ENCODE peak calls at places on chromosomes 4 and X, in nine cellular contexts. U is right lobe of liver, E is body of pancreas, C is K562, R is Peyer's patch, I is hepatocyte, G is Caco-2, F is thoracic aorta, Z is lower lobe of right lung. B is an unnamed sample. For H3K36me3, the result is how much of the 10 kb centered on the place peaks cover.

GRCh38 chrX:100931218-100931924 is 2.7 kb upstream of the XKRX start:
- DNase-seq in C (no peak), I (no peak), R (no peak), E (no peak), Z (no peak), F (no peak), G (no peak), U (no peak), B (no peak)

GRCh38 chrX:42704454-42704853 is 73.5 kb downstream of the PPP1R2C start:
- DNase-seq in E (no peak), Z (no peak), F (no peak), U (no peak), C (no peak), I (no peak), R (no peak), G (no peak), B (no peak)

GRCh38 chrX:17805120-17805519 is 56.0 kb downstream of the RAI2 start:
- DNase-seq in C (peak), Z (no peak), I (no peak), R (no peak), F (no peak), E (no peak), G (peak), U (no peak), B (no peak)

GRCh38 chrX:19836337-19836736 is 51.1 kb downstream of the SH3KBP1 start:
- DNase-seq in G (no peak), Z (no peak), R (no peak), I (no peak), E (no peak), C (no peak), U (no peak), F (no peak), B (no peak)

GRCh38 chr4:189146994-189147929 is 793.4 kb upstream of the FRG1 start:
- DNase-seq in G (no peak), U (peak), E (no peak), R (no peak), C (no peak), Z (no peak), F (no peak), I (no peak), B (no peak)

GRCh38 chr4:141028024-141028529 is 105.2 kb downstream of the RNF150 start:
- DNase-seq in R (no peak), E (no peak), Z (no peak), G (no peak), U (no peak), F (no peak), C (no peak), I (no peak), B (no peak)

GRCh38 chr4:26916195-26916594 is 55.6 kb downstream of the STIM2 start:
- DNase-seq in R (no peak), E (no peak), C (no peak), F (no peak), U (no peak), Z (no peak), I (no peak), G (no peak), B (no peak)

GRCh38 chr4:40327340-40327739 is 7.8 kb upstream of the CHRNA9 start:
- DNase-seq in R (no peak), I (no peak), U (no peak), Z (no peak), G (no peak), F (no peak), C (no peak), E (peak), B (no peak)

GRCh38 chr4:111652206-111652605 is 493.0 kb upstream of the FAM241A start:
- DNase-seq in C (no peak), Z (no peak), G (no peak), U (no peak), E (no peak), F (no peak), I (no peak), R (no peak), B (no peak)

GRCh38 chr4:123415977-123416376 is 19.4 kb downstream of the SPRY1 start:
- DNase-seq in Z (no peak), E (no peak), I (no peak), U (no peak), G (no peak), C (no peak), F (no peak), R (no peak), B (no peak)

GRCh38 chr4:57095245-57095644 is 14.9 kb downstream of the IGFBP7 start:
- DNase-seq in U (no peak), E (no peak), G (no peak), I (no peak), Z (no peak), R (no peak), F (no peak), C (no peak), B (no peak)

GRCh38 chr4:117400039-117400835 is 314.9 kb upstream of the TRAM1L1 start:
- DNase-seq in Z (no peak), U (no peak), G (no peak), R (no peak), C (no peak), I (no peak), E (no peak), F (no peak), B (no peak)

GRCh38 chrX:39688576-39689373 is 409.0 kb downstream of the BCOR start:
- DNase-seq in I (peak), R (peak), C (peak), U (peak), E (peak), G (peak), F (no peak), Z (peak), B (peak)

GRCh38 chr4:152106113-152106763 is 345.4 kb upstream of the GATB start:
- DNase-seq in C (no peak), U (no peak), I (peak), G (peak), E (peak), Z (peak), F (peak), R (no peak), B (peak)

GRCh38 chr4:336099-336892 is 1.3 kb upstream of the ZNF141 start:
- DNase-seq in C (no peak), E (peak), I (peak), R (peak), F (no peak), G (peak), U (peak), Z (peak), B (peak)

GRCh38 chrX:71102292-71102691 is 4.2 kb downstream of the CXorf65 start:
- DNase-seq in G (no peak), U (no peak), C (no peak), I (no peak), R (no peak), E (no peak), Z (no peak), F (no peak), B (no peak)

GRCh38 chrX:71664889-71665491 is 2.4 kb upstream of the LOC101059915 start:
- DNase-seq in Z (no peak), E (no peak), G (no peak), U (no peak), R (no peak), F (no peak), I (no peak), C (no peak), B (no peak)

GRCh38 chr4:159142254-159142653 is 39.4 kb downstream of the RAPGEF2 start:
- DNase-seq in U (no peak), F (no peak), C (no peak), I (no peak), E (peak), R (no peak), Z (no peak), G (no peak), B (no peak)

GRCh38 chrX:45515262-45516215 is 314.9 kb upstream of the DIPK2B start:
- DNase-seq in F (peak), R (no peak), G (peak), U (peak), E (peak), Z (peak), C (no peak), I (peak), B (peak)

GRCh38 chr4:3361406-3361805 is 68.6 kb downstream of the RGS12 start:
- DNase-seq in E (no peak), Z (no peak), C (no peak), R (no peak), G (no peak), U (no peak), F (no peak), I (no peak), B (peak)

GRCh38 chr4:158535130-158535614 is 13.5 kb downstream of the RXFP1 start:
- DNase-seq in I (peak), C (no peak), R (no peak), G (no peak), U (no peak), Z (no peak), E (no peak), F (no peak), B (no peak)

GRCh38 chrX:153448556-153449280 is 2.9 kb upstream of the TREX2 start:
- DNase-seq in U (no peak), F (no peak), G (no peak), R (no peak), I (no peak), C (no peak), Z (no peak), E (no peak), B (peak)

GRCh38 chrX:134948333-134949241 is 42.2 kb upstream of the SMIM10 start:
- DNase-seq in Z (no peak), I (peak), R (no peak), F (no peak), G (peak), C (no peak), U (no peak), E (no peak), B (no peak)

GRCh38 chr4:739569-739968 is 33.9 kb downstream of the PCGF3 start:
- DNase-seq in Z (no peak), U (no peak), F (no peak), R (no peak), G (no peak), C (no peak), E (no peak), I (no peak), B (no peak)

GRCh38 chr4:6293661-6294060 is 24.0 kb downstream of the WFS1 start:
- DNase-seq in C (no peak), I (no peak), F (no peak), R (no peak), U (no peak), Z (no peak), E (no peak), G (no peak), B (no peak)

GRCh38 chr4:6294705-6295421 is 25.2 kb downstream of the WFS1 start:
- DNase-seq in I (no peak), U (no peak), F (no peak), Z (no peak), E (no peak), G (no peak), C (no peak), R (no peak), B (no peak)

GRCh38 chr4:6297266-6297815 is 27.7 kb downstream of the WFS1 start:
- DNase-seq in E (no peak), G (no peak), F (no peak), R (no peak), I (no peak), C (no peak), Z (no peak), U (no peak), B (no peak)

GRCh38 chr4:6296026-6296425 is 26.4 kb downstream of the WFS1 start:
- DNase-seq in G (no peak), R (no peak), I (no peak), E (no peak), C (no peak), F (no peak), Z (no peak), U (no peak), B (peak)

DNA sequence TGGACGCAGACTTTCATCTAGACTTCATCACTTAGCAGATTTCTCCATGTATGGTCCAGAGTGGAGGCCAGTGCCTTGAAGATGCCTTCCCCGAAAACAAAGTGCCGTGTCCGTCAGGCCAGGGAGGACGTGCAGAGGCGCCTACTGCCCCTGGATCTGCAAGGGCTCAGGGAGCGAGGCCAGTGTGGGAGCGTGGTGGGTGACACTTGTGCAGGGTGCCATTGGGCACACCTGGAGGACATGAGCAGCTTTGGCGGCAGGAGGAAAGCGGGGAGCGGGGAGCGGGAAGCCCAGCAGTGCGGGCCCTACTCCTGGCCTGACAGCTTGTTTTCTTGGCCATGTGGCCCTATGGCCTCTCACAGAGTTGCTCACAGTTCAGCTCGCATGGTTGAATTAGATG is 25.8 kb downstream of the WFS1 start:
- DNase-seq in E (no peak), I (no peak), F (no peak), G (no peak), U (no peak), C (no peak), R (no peak), Z (no peak), B (no peak)
- H3K36me3 ChIP-seq in E (under half), I (under half), F (half or more), G (under half), U (under half), C (under half), R (under half), Z (half or more), B (under half)

DNA sequence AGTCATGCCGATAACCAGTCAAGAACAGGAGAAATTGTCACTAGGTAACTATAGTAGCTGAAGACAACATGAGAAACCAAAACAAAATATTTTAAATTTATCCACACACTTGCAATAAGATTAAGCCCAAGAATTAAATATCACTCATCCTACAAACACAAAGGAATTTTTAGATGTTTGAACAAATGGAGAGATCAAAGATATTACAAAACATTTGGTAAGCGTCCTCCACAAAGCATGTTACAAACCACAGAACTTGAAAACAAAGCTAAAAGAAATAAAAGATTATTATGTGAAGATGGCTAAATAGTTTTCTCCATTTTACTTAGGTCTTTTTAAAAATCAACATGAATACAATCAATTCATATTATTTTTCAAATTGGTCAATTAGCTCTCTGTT is 631.9 kb upstream of the INTU start:
- DNase-seq in E (no peak), I (no peak), U (no peak), R (no peak), Z (no peak), F (no peak), C (no peak), G (no peak), B (no peak)
- TF ChIP-seq CTCF in E (no peak), I (no peak), U (no peak), R (no peak), Z (no peak), F (no peak), C (no peak), G (no peak), B (no peak)

DNA sequence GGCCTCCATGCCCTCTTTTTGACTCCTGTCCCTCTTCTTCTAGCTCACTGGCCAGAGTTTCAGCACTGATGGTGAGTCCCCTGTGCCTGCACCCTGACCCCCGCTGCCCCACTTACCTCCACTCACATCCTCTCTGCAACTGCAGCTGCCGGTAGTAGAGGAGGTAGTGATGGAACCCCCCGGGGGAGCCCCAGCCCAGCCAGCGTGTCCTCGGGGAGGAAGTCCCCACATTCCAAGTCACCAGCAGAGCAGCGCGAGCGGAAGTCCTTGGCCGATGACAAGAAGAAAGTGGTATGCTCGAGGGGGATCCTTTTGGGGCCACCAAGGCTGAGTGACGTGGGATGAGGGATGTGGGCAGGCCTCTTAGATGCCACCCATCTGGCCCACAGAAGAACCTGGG is 5.8 kb downstream of the ARAF start:
- DNase-seq in C (no peak), G (no peak), E (no peak), U (no peak), I (no peak), F (no peak), R (no peak), Z (no peak), B (no peak)
- H3K36me3 ChIP-seq in C (half or more), G (under half), E (under half), U (under half), I (under half), F (under half), R (under half), Z (half or more), B (under half)

GRCh38 chrX:48831136-48831908 is 4.1 kb downstream of the PCSK1N start:
- DNase-seq in R (no peak), F (no peak), E (no peak), C (no peak), U (no peak), Z (no peak), G (no peak), I (no peak), B (no peak)
- TF ChIP-seq CTCF in R (no peak), F (no peak), E (no peak), C (no peak), U (no peak), Z (no peak), G (no peak), I (no peak), B (no peak)

DNA sequence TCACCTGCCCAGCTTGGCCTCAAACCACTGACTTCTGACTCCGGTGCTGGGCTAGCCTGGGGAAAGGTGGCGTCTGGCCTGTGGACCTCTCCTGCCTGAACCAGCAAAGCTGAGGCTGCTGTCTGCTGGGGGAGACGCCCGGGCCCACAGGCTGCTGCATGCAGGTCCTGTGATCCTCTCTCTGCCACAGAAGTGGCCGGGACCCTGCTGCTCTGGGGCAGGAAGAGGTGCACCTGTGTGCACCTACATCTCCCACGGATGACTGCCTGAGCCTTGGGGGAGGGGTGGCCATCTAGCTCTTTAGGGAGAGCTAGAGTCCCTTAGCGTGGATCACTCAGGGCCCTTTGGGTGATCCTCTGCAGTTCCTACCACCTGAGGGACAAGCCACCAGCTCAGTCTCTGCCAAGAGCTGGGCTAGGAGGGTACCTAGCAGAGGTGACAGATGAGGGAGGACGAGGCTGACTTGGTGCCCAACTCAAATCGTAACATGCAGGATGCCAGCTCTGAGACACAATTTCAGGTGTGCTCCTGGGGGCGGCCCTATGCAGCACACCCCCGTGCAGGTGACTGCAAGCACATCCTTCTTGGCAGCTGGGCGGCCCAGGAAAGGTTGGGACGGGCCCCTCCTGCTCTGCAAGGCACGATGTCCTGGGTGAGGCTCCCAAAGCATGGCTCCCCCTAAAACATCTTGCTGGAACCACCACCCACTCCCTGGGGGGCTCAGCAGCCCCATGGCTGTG is 22.5 kb downstream of the LETM1 start:
- DNase-seq in E (no peak), F (no peak), U (no peak), Z (no peak), R (no peak), I (no peak), C (no peak), G (no peak), B (no peak)
- H3K36me3 ChIP-seq in E (under half), F (half or more), U (under half), Z (half or more), R (under half), I (under half), C (half or more), G (under half), B (under half)